ENCODE peak calls at places on chromosomes 7 and 10, in four cellular contexts. G is M059J; T is activated naive CD8-positive, alpha-beta T cell treated with anti-CD3 and anti-CD28 coated beads, Interleukin-2, amount 50 U/mL, for 24 hours; F is retina. J is an unnamed sample.
A peak's percentile ranks its signal among the peaks of the same experiment; 100 is the strongest.

GRCh38 chr7:70660154-70660818 is 471.7 kb upstream of the GALNT17 start:
- DNase-seq in G (no peak), T (no peak), F (no peak), J (peak; percentile 16)

GRCh38 chr10:34254596-34254995 is 560.5 kb downstream of the PARD3 start:
- DNase-seq in G (peak; percentile 83), T (no peak), F (no peak), J (peak; percentile 40)

GRCh38 chr7:83271212-83272099 is 108.8 kb upstream of the PCLO start:
- DNase-seq in G (peak; percentile 37), T (no peak), F (no peak), J (no peak)

GRCh38 chr10:126523071-126523470 is 134.8 kb upstream of the ADAM12 start:
- DNase-seq in G (no peak), T (no peak), F (no peak), J (no peak)

GRCh38 chr10:119595715-119596515 is 849 bp downstream of the TIAL1 start:
- DNase-seq in G (peak; percentile 42), T (peak; percentile 74), F (peak; percentile 68), J (peak; percentile 54)

GRCh38 chr7:158975526-158976467 is 119.4 kb downstream of the DYNC2I1 start:
- DNase-seq in G (peak; percentile 29), T (peak; percentile 48), F (no peak), J (peak; percentile 84)

GRCh38 chr7:107856806-107857540 is 34.0 kb upstream of the DLD start:
- DNase-seq in G (no peak), T (no peak), F (no peak), J (peak; percentile 30)

GRCh38 chr7:103715376-103716110 is 269.5 kb upstream of the SLC26A5 start:
- DNase-seq in G (peak; percentile 71), T (no peak), F (peak; percentile 65), J (no peak)

GRCh38 chr10:70920519-70920918 is 32.2 kb upstream of the PCBD1 start:
- DNase-seq in G (no peak), T (no peak), F (no peak), J (no peak)

GRCh38 chr10:67306588-67307205 is 380.9 kb downstream of the LRRTM3 start:
- DNase-seq in G (peak; percentile 5), T (no peak), F (peak; percentile 23), J (no peak)

J was measured in DND-41.